ENCODE peak calls at places on chromosome 17, in four cellular contexts. Q is effector memory CD4-positive, alpha-beta T cell; I is heart left ventricle; Y is NCI-H774. S is an unnamed sample.

GRCh38 chr17:73092518-73093135 is at the start of gene SLC39A11:
- DNase-seq in Q (peak; percentile 80), I (peak; percentile 95), Y (peak; percentile 98), S (peak; percentile 74)

GRCh38 chr17:7237266-7237760 is 1.9 kb downstream of the PHF23 start:
- DNase-seq in Q (no peak), I (no peak), Y (no peak), S (no peak)

GRCh38 chr17:1241904-1242303 is 28.3 kb upstream of the BHLHA9 start:
- DNase-seq in Q (no peak), I (no peak), Y (peak; percentile 65), S (no peak)

GRCh38 chr17:42407289-42407836 is 15.7 kb downstream of the CAVIN1 start:
- DNase-seq in Q (peak; percentile 26), I (peak; percentile 87), Y (peak; percentile 94), S (peak; percentile 48)

GRCh38 chr17:81476097-81476496 is 36.5 kb downstream of the ACTG1 start:
- DNase-seq in Q (no peak), I (no peak), Y (no peak), S (no peak)

GRCh38 chr17:2433696-2434095 is 32.8 kb upstream of the MNT start:
- DNase-seq in Q (no peak), I (no peak), Y (no peak), S (no peak)

GRCh38 chr17:9658593-9659211 is 13.4 kb downstream of the USP43 start:
- DNase-seq in Q (no peak), I (no peak), Y (no peak), S (no peak)

GRCh38 chr17:8072339-8072726 is 15.2 kb downstream of the ALOX12B start:
- DNase-seq in Q (no peak), I (no peak), Y (no peak), S (no peak)

GRCh38 chr17:10186771-10187425 is 11.5 kb downstream of the GAS7 start:
- DNase-seq in Q (no peak), I (no peak), Y (no peak), S (no peak)

GRCh38 chr17:32341857-32342602 is at the start of gene C17orf75:
- DNase-seq in Q (peak; percentile 55), I (peak; percentile 89), Y (peak; percentile 80), S (peak; percentile 49)

S was measured in T-helper 1 cell.